ENCODE peak calls at places on chromosomes 1 and 21, in ten cellular contexts. T, H, N, Q, W, F, R, B, L and I are unnamed samples.

GRCh38 chr1:36696261-36696940 is 213.7 kb upstream of the CSF3R start:
- DNase-seq in T (no peak), H (no peak), N (no peak), Q (no peak), W (no peak), F (no peak), R (no peak), B (no peak), L (no peak), I (no peak)

GRCh38 chr1:68384321-68384813 is 65.4 kb downstream of the RPE65 start:
- DNase-seq in T (no peak), H (peak), N (peak), Q (peak), W (peak), F (no peak), R (peak), B (peak), L (no peak), I (peak)

GRCh38 chr1:192986110-192986747 is 72.9 kb downstream of the UCHL5 start:
- DNase-seq in T (no peak), H (peak), N (peak), Q (no peak), W (no peak), F (no peak), R (peak), B (no peak), L (no peak), I (no peak)

GRCh38 chr1:184752656-184753055 is 2.0 kb downstream of the EDEM3 start:
- DNase-seq in T (no peak), H (no peak), N (no peak), Q (peak), W (no peak), F (no peak), R (no peak), B (no peak), L (no peak), I (no peak)

GRCh38 chr21:46617267-46618051 is 12.6 kb upstream of the S100B start:
- DNase-seq in T (no peak), H (no peak), N (no peak), Q (no peak), W (no peak), F (no peak), R (no peak), B (no peak), L (no peak), I (no peak)

GRCh38 chr1:185474440-185475149 is 157.6 kb upstream of the IVNS1ABP start:
- DNase-seq in T (no peak), H (no peak), N (no peak), Q (no peak), W (no peak), F (no peak), R (no peak), B (no peak), L (no peak), I (no peak)

GRCh38 chr1:203267347-203267846 is 37.9 kb upstream of the BTG2 start:
- DNase-seq in T (peak), H (peak), N (peak), Q (peak), W (peak), F (peak), R (peak), B (peak), L (peak), I (no peak)

GRCh38 chr1:46523556-46524443 is 27.6 kb downstream of the KNCN start:
- DNase-seq in T (no peak), H (no peak), N (no peak), Q (no peak), W (no peak), F (no peak), R (no peak), B (no peak), L (no peak), I (no peak)

GRCh38 chr1:46130144-46130543 is 2.3 kb downstream of the PIK3R3 start:
- DNase-seq in T (no peak), H (no peak), N (no peak), Q (no peak), W (no peak), F (no peak), R (no peak), B (no peak), L (no peak), I (no peak)

GRCh38 chr21:27779604-27780003 is 812.7 kb upstream of the ADAMTS5 start:
- DNase-seq in T (no peak), H (no peak), N (no peak), Q (no peak), W (no peak), F (no peak), R (no peak), B (no peak), L (no peak), I (no peak)

GRCh38 chr1:24909388-24909898 is 20.6 kb downstream of the RUNX3 start:
- DNase-seq in T (no peak), H (peak), N (peak), Q (no peak), W (peak), F (no peak), R (peak), B (no peak), L (peak), I (peak)

GRCh38 chr1:224866940-224867339 is 62.5 kb upstream of the DNAH14 start:
- DNase-seq in T (no peak), H (no peak), N (no peak), Q (no peak), W (no peak), F (no peak), R (no peak), B (no peak), L (no peak), I (no peak)

GRCh38 chr1:26786437-26787380 is 1.0 kb upstream of the PIGV start:
- DNase-seq in T (peak), H (peak), N (peak), Q (peak), W (peak), F (peak), R (no peak), B (no peak), L (peak), I (no peak)

GRCh38 chr1:32349211-32349708 is 13.0 kb downstream of the FAM229A start:
- DNase-seq in T (no peak), H (peak), N (no peak), Q (peak), W (no peak), F (no peak), R (peak), B (peak), L (peak), I (no peak)

GRCh38 chr1:160797163-160797797 is 1.3 kb downstream of the LY9 start:
- DNase-seq in T (no peak), H (no peak), N (no peak), Q (no peak), W (no peak), F (peak), R (no peak), B (no peak), L (no peak), I (no peak)

GRCh38 chr1:4593106-4593505 is 61.3 kb upstream of the AJAP1 start:
- DNase-seq in T (no peak), H (no peak), N (no peak), Q (no peak), W (no peak), F (no peak), R (no peak), B (no peak), L (no peak), I (no peak)

GRCh38 chr1:208604295-208604694 is 360.1 kb upstream of the PLXNA2 start:
- DNase-seq in T (no peak), H (no peak), N (no peak), Q (peak), W (no peak), F (peak), R (no peak), B (no peak), L (no peak), I (peak)

GRCh38 chr1:178411756-178412399 is 84.9 kb downstream of the CLEC20A start:
- DNase-seq in T (no peak), H (no peak), N (no peak), Q (no peak), W (no peak), F (peak), R (no peak), B (no peak), L (no peak), I (no peak)

GRCh38 chr1:167548059-167548932 is 5.3 kb downstream of the CREG1 start:
- DNase-seq in T (no peak), H (no peak), N (no peak), Q (peak), W (no peak), F (no peak), R (no peak), B (no peak), L (no peak), I (no peak)

GRCh38 chr1:167555971-167556714 is 2.6 kb upstream of the CREG1 start:
- DNase-seq in T (peak), H (peak), N (peak), Q (peak), W (peak), F (peak), R (no peak), B (peak), L (peak), I (no peak)

GRCh38 chr1:167553136-167554027 is at the start of gene CREG1:
- DNase-seq in T (peak), H (peak), N (peak), Q (peak), W (peak), F (peak), R (peak), B (peak), L (peak), I (no peak)

GRCh38 chr1:167551359-167551758 is 2.2 kb downstream of the CREG1 start:
- DNase-seq in T (no peak), H (no peak), N (no peak), Q (peak), W (no peak), F (no peak), R (no peak), B (no peak), L (no peak), I (no peak)

GRCh38 chr1:167554028-167554779 is 642 bp upstream of the CREG1 start:
- DNase-seq in T (no peak), H (no peak), N (no peak), Q (peak), W (no peak), F (no peak), R (no peak), B (no peak), L (no peak), I (no peak)
- TF ChIP-seq CTCF in T (no peak), H (no peak), N (no peak), Q (no peak), W (no peak), F (no peak), R (no peak), B (no peak), L (no peak), I (no peak)

GRCh38 chr1:22652881-22653316 is at the start of gene C1QB:
- DNase-seq in T (peak), H (peak), N (no peak), Q (no peak), W (no peak), F (no peak), R (no peak), B (no peak), L (peak), I (no peak)

GRCh38 chr1:22658385-22659163 is 5.5 kb downstream of the C1QB start:
- DNase-seq in T (no peak), H (no peak), N (no peak), Q (no peak), W (no peak), F (no peak), R (no peak), B (no peak), L (no peak), I (no peak)

GRCh38 chr1:22653741-22654140 is 705 bp downstream of the C1QB start:
- DNase-seq in T (no peak), H (no peak), N (no peak), Q (no peak), W (no peak), F (no peak), R (no peak), B (no peak), L (no peak), I (no peak)

GRCh38 chr1:22652457-22652856 is 579 bp upstream of the C1QB start:
- DNase-seq in T (no peak), H (no peak), N (no peak), Q (no peak), W (no peak), F (no peak), R (no peak), B (no peak), L (no peak), I (no peak)

GRCh38 chr1:22654692-22655091 is 1.7 kb downstream of the C1QB start:
- DNase-seq in T (no peak), H (no peak), N (no peak), Q (no peak), W (no peak), F (no peak), R (no peak), B (no peak), L (no peak), I (no peak)
- TF ChIP-seq CTCF in T (no peak), H (no peak), N (no peak), Q (no peak), W (no peak), F (no peak), R (peak), B (peak), L (no peak), I (peak)

GRCh38 chr1:18599096-18599495 is 31.6 kb upstream of the PAX7 start:
- DNase-seq in T (no peak), H (no peak), N (peak), Q (no peak), W (no peak), F (no peak), R (no peak), B (no peak), L (no peak), I (no peak)

GRCh38 chr1:18597159-18598042 is 33.2 kb upstream of the PAX7 start:
- DNase-seq in T (peak), H (peak), N (peak), Q (peak), W (peak), F (peak), R (no peak), B (no peak), L (no peak), I (no peak)

GRCh38 chr1:18602533-18603211 is 28.0 kb upstream of the PAX7 start:
- DNase-seq in T (no peak), H (no peak), N (no peak), Q (no peak), W (no peak), F (no peak), R (no peak), B (no peak), L (no peak), I (no peak)

GRCh38 chr1:18603212-18603852 is 27.3 kb upstream of the PAX7 start:
- DNase-seq in T (no peak), H (no peak), N (no peak), Q (no peak), W (no peak), F (no peak), R (no peak), B (no peak), L (no peak), I (no peak)

GRCh38 chr1:18599704-18600103 is 30.9 kb upstream of the PAX7 start:
- DNase-seq in T (no peak), H (no peak), N (no peak), Q (no peak), W (no peak), F (no peak), R (no peak), B (no peak), L (no peak), I (no peak)
- TF ChIP-seq CTCF in T (no peak), H (no peak), N (no peak), Q (no peak), W (no peak), F (no peak), R (no peak), B (no peak), L (no peak), I (no peak)

DNA sequence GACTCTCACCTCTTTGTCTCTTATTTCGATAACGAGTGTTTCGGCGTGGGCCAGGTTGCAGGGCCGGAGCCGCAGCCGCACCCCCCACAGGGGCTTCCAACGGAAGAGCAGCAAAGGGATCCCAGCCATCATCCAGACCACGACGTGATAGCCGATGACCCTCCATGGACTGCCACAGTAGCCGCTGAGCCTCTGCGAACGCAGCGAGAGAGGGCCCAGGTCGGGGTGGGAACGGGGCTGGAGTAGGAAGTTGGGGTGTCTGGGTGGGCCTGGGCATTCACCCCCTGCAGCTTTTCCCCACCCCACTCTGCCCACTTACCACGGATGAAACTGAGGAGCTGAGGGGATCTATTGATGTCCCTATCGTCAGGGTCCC is 6.4 kb downstream of the ATP13A2 start:
- DNase-seq in T (no peak), H (no peak), N (no peak), Q (no peak), W (no peak), F (no peak), R (no peak), B (no peak), L (no peak), I (no peak)
- TF ChIP-seq CTCF in T (no peak), H (no peak), N (no peak), Q (no peak), W (no peak), F (no peak), R (no peak), B (no peak), L (no peak), I (no peak)

DNA sequence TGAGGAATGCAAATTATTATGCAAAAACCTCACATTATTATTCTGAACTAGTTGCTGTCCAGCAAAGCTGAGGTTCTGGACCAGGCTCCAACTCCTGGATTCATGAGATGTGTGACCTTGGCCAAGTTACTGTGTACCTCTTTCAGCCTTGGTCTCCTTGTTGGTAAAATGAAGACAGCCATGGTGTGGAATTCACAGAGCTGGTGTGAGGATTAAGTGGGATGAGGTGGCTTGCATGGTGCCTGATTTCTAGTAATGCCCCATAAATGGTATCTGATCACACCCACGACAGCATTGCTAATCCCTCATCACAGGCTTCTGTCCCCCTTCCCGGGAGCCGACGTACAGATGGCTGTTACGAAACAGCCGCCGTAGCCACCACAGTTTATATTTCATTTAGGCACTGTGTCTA is 59.6 kb downstream of the PGBD5 start:
- DNase-seq in T (peak), H (no peak), N (no peak), Q (peak), W (no peak), F (no peak), R (no peak), B (no peak), L (no peak), I (no peak)
- TF ChIP-seq CTCF in T (no peak), H (no peak), N (no peak), Q (no peak), W (no peak), F (no peak), R (no peak), B (no peak), L (no peak), I (no peak)

GRCh38 chr1:110341146-110341871 is 2.1 kb downstream of the RBM15 start:
- DNase-seq in T (no peak), H (no peak), N (no peak), Q (no peak), W (no peak), F (no peak), R (no peak), B (no peak), L (no peak), I (no peak)

GRCh38 chr1:110339040-110339426 is at the start of gene RBM15:
- DNase-seq in T (peak), H (peak), N (peak), Q (peak), W (peak), F (peak), R (peak), B (peak), L (peak), I (no peak)

GRCh38 chr1:110340207-110340468 is 961 bp downstream of the RBM15 start:
- DNase-seq in T (no peak), H (no peak), N (no peak), Q (no peak), W (peak), F (no peak), R (no peak), B (no peak), L (no peak), I (no peak)

GRCh38 chr1:110338200-110339039 is 757 bp upstream of the RBM15 start:
- DNase-seq in T (peak), H (peak), N (peak), Q (peak), W (peak), F (peak), R (no peak), B (peak), L (peak), I (peak)

DNA sequence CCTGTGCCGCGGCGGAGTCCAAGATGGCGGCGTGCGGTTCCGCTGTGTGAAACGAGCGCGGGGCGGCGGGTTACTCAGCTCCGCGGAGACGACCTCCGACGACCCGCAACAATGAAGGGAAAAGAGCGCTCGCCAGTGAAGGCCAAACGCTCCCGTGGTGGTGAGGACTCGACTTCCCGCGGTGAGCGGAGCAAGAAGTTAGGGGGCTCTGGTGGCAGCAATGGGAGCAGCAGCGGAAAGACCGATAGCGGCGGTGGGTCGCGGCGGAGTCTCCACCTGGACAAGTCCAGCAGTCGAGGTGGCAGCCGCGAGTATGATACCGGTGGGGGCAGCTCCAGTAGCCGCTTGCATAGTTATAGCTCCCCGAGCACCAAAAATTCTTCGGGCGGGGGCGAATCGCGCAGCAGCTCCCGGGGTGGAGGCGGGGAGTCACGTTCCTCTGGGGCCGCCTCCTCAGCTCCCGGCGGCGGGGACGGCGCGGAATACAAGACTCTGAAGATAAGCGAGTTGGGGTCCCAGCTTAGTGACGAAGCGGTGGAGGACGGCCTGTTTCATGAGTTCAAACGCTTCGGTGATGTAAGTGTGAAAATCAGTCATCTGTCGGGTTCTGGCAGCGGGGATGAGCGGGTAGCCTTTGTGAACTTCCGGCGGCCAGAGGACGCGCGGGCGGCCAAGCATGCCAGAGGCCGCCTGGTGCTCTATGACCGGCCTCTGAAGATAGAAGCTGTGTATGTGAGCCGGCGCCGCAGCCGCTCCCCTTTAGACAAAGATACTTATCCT is 440 bp downstream of the RBM15 start:
- DNase-seq in T (peak), H (peak), N (peak), Q (peak), W (peak), F (peak), R (peak), B (no peak), L (peak), I (peak)
- TF ChIP-seq CTCF in T (peak), H (peak), N (peak), Q (no peak), W (no peak), F (no peak), R (peak), B (peak), L (no peak), I (peak)

GRCh38 chr21:36965720-36966065 is 776 bp downstream of the HLCS start:
- DNase-seq in T (no peak), H (no peak), N (no peak), Q (no peak), W (no peak), F (no peak), R (no peak), B (no peak), L (no peak), I (no peak)

GRCh38 chr21:36964398-36964797 is 2.1 kb downstream of the HLCS start:
- DNase-seq in T (no peak), H (no peak), N (no peak), Q (no peak), W (no peak), F (no peak), R (no peak), B (no peak), L (no peak), I (no peak)

GRCh38 chr21:36964832-36965719 is 1.4 kb downstream of the HLCS start:
- DNase-seq in T (no peak), H (no peak), N (no peak), Q (peak), W (no peak), F (no peak), R (no peak), B (no peak), L (no peak), I (no peak)

GRCh38 chr21:36966846-36967657 is 583 bp upstream of the HLCS start:
- DNase-seq in T (no peak), H (peak), N (no peak), Q (peak), W (no peak), F (no peak), R (no peak), B (no peak), L (peak), I (no peak)

GRCh38 chr21:36966066-36966845 is at the start of gene HLCS:
- DNase-seq in T (peak), H (peak), N (peak), Q (peak), W (peak), F (peak), R (no peak), B (no peak), L (peak), I (no peak)
- TF ChIP-seq CTCF in T (no peak), H (no peak), N (peak), Q (no peak), W (no peak), F (peak), R (peak), B (no peak), L (no peak), I (no peak)